ENCODE peak calls at places on chromosome 7, in ten cellular contexts. A is right cardiac atrium, T is prostate gland, K is neuronal stem cell, H is GM12878, Y is Karpas-422, B is IMR-90, X is tibial artery, P is hepatocyte, D is fibroblast of lung. N is an unnamed sample.
A peak's percentile ranks its signal among the peaks of the same experiment; 100 is the strongest.

GRCh38 chr7:99918959-99919813 is at the start of gene TRIM4:
- DNase-seq in K (peak; percentile 9), B (peak; percentile 91), A (peak; percentile 96), H (peak; percentile 77), Y (peak; percentile 98), X (peak; percentile 90), P (no peak), D (peak; percentile 95), T (peak; percentile 85), N (peak; percentile 90)

GRCh38 chr7:110010379-110010778 is 1080.5 kb upstream of the LRRN3 start:
- DNase-seq in A (no peak), H (no peak), K (no peak), X (no peak), Y (no peak), D (no peak), P (peak; percentile 31), B (no peak), T (no peak), N (no peak)

GRCh38 chr7:18421297-18422004 is 74.1 kb upstream of the HDAC9 start:
- DNase-seq in B (no peak), A (no peak), Y (no peak), K (peak; percentile 74), D (peak; percentile 26), P (no peak), T (no peak), H (no peak), X (no peak), N (peak; percentile 30)

GRCh38 chr7:98186452-98187137 is 24.6 kb upstream of the BHLHA15 start:
- DNase-seq in X (no peak), B (peak; percentile 82), Y (no peak), P (no peak), K (no peak), T (no peak), H (no peak), D (peak; percentile 87), A (no peak), N (no peak)

GRCh38 chr7:134421998-134422397 is 36.9 kb downstream of the AKR1B1 start:
- DNase-seq in P (no peak), X (no peak), A (no peak), B (no peak), D (no peak), K (no peak), T (no peak), H (no peak), Y (no peak), N (no peak)

GRCh38 chr7:154854836-154855235 is 148.1 kb downstream of the PAXIP1 start:
- DNase-seq in D (no peak), A (no peak), T (no peak), H (no peak), P (no peak), X (no peak), Y (no peak), K (no peak), B (no peak), N (no peak)

GRCh38 chr7:10239643-10240345 is 733.9 kb upstream of the PHF14 start:
- DNase-seq in K (no peak), A (no peak), D (peak; percentile 20), H (no peak), T (no peak), X (no peak), P (no peak), B (no peak), Y (no peak), N (no peak)

GRCh38 chr7:38369816-38370493 is 96.5 kb upstream of the TARP start:
- DNase-seq in T (peak; percentile 62), Y (peak; percentile 88), A (peak; percentile 93), H (no peak), D (peak; percentile 40), K (peak; percentile 83), X (peak; percentile 89), B (peak; percentile 85), P (peak; percentile 92), N (peak; percentile 66)

GRCh38 chr7:34552502-34552901 is 105.5 kb upstream of the NPSR1 start:
- DNase-seq in D (no peak), B (no peak), H (no peak), P (no peak), K (no peak), Y (no peak), T (no peak), X (no peak), A (no peak), N (no peak)

DNA sequence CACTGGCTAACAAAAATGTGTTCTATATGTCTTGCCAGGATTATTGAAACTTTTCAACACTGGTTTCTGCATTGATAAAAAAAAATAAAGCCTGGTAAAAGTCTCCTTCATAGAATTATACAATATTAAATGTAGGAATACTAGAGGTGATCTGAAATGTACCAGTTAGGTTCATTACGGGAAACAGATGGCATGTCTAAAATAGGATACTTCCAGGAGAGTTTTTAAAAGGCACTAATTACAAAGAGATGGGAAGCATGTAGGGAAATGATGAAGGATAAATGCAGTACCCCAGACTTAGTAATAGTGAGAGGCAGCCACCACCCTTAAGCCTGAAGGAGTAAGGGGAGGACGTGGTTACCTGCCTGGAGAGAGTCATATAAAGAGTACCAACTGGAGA is 107.0 kb upstream of the NPSR1 start:
- DNase-seq in Y (no peak), K (no peak), P (no peak), B (no peak), H (no peak), A (no peak), T (no peak), D (no peak), X (no peak), N (no peak)
- H3K4me1 ChIP-seq in Y (no peaks in the 10 kb centered on the region), K (no peaks in the 10 kb centered on the region), P (no peaks in the 10 kb centered on the region), B (no peaks in the 10 kb centered on the region), H (no peaks in the 10 kb centered on the region), A (no peaks in the 10 kb centered on the region), T (no peaks in the 10 kb centered on the region), D (no peaks in the 10 kb centered on the region), X (no peaks in the 10 kb centered on the region), N (no peaks in the 10 kb centered on the region)

DNA sequence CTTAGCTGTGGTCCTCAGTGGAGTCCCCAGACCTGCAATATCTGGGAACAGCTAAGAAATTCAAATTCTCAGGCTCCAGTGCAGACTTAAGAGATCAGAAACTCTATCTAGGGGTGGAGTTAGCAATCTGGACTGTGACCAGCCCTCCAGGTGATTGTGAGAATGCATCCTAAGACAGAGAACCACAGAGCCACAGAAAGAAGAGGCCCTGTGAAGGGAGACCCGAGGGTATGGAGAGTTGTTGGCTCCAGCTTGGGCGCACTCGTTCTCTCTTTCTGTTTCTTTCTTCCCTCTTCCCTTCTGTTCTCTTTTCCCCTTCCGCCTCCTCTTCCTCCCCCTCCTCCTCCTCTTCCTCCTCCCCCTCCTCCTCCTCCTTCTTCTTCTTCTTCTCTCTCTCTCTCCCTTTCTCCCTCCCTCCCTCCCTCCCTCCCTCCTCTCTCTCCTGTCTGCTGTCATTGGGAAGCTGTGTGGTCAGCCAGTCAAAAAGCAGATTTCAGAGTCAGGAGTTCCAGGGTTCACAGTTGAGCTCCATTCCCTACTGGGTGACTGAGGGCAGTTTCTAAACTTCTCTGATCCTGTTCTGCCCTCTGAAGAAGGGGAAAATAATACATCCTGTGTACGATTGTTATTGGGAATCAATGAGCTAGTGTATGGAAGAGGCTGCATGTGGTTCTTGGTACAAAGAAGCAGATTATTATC is 62.1 kb upstream of the STEAP1B start:
- DNase-seq in P (peak; percentile 62), K (no peak), X (no peak), D (peak; percentile 55), T (no peak), A (no peak), B (peak; percentile 55), Y (no peak), H (no peak), N (no peak)
- H3K27ac ChIP-seq in P (peak overlapping the region; percentile 72), K (no peak overlapping the region), X (peak overlapping the region; percentile 55), D (peak overlapping the region; percentile 51), T (no peak overlapping the region), A (peak overlapping the region; percentile 81), B (peak overlapping the region; percentile 20), Y (no peak overlapping the region), H (no peak overlapping the region), N (peak overlapping the region; percentile 65)

GRCh38 chr7:43112941-43113621 is 634 bp downstream of the HECW1 start:
- DNase-seq in Y (no peak), K (peak; percentile 67), B (peak; percentile 49), X (no peak), P (peak; percentile 73), T (peak; percentile 28), H (no peak), D (peak; percentile 68), A (peak; percentile 61), N (no peak)

GRCh38 chr7:43112088-43112940 is at the start of gene HECW1:
- DNase-seq in K (no peak), Y (no peak), A (no peak), H (no peak), P (no peak), X (no peak), B (no peak), T (no peak), D (no peak), N (no peak)

GRCh38 chr7:43113622-43114450 is 1.4 kb downstream of the HECW1 start:
- DNase-seq in Y (no peak), B (no peak), D (no peak), P (no peak), X (no peak), K (no peak), A (peak; percentile 37), T (no peak), H (no peak), N (no peak)

GRCh38 chr7:43108255-43109011 is 4.0 kb upstream of the HECW1 start:
- DNase-seq in D (peak; percentile 37), X (peak; percentile 55), B (peak; percentile 39), K (peak; percentile 64), H (peak; percentile 31), T (peak; percentile 46), Y (peak; percentile 87), P (peak; percentile 83), A (peak; percentile 79), N (peak; percentile 27)

DNA sequence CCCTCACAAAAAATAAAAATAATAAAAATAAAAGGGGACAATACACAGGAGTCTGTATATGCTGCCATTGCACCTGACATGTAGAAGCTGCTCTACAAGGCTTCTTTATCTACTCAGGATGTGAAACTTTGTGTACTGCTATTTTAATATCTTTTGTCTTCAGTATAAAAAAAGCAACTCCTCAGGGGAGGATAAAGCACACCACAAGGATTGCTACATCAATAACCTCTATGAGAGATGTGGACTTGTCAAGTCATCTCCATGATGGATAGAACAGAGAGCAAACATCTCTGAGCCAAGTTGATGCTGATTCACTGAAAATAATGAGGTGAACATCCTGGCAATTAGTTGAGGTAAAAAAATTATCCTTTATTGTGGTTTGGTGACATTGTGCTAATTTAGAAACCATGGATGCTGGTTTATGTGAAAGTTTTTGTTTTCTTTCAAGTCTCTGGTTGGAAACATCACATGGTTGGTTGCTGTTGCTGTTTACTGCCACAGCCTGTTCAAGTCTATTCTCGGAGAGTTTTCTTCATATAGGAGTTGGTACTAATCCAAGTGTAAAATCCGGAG is 1.6 kb upstream of the HECW1 start:
- DNase-seq in T (no peak), H (no peak), X (no peak), P (no peak), Y (no peak), D (no peak), A (no peak), B (no peak), K (no peak), N (no peak)
- H3K4me1 ChIP-seq in T (no peaks in the 10 kb centered on the region), H (no peaks in the 10 kb centered on the region), X (no peaks in the 10 kb centered on the region), P (peaks cover 15% of the 10 kb centered on the region), Y (no peaks in the 10 kb centered on the region), D (peaks cover 3% of the 10 kb centered on the region), A (no peaks in the 10 kb centered on the region), B (peaks cover 4% of the 10 kb centered on the region), K (peaks cover 16% of the 10 kb centered on the region), N (no peaks in the 10 kb centered on the region)

DNA sequence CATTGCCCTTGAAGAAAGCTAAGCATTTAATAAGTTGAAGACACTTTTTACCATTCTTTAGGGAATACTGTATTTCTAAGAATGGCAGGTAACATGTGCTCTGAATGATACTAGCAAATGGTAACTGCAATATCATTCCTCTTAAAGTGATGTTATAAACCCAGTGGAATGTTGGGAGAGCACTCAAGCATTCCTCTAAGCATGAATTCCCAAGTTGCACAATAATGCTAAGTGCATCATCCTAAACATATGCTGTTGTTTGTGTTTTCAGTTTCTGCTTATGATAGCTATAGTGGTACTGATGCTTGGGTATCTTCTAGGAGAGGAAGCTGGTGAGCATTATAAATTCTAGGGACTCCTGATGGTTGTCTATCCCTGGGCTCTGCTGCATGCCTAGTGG is 673.9 kb downstream of the PHTF2 start:
- DNase-seq in Y (no peak), T (no peak), H (no peak), K (no peak), B (peak; percentile 93), D (peak; percentile 66), A (no peak), P (no peak), X (no peak), N (no peak)
- H3K27ac ChIP-seq in Y (no peak overlapping the region), T (no peak overlapping the region), H (no peak overlapping the region), K (no peak overlapping the region), B (peak overlapping the region; percentile 36), D (no peak overlapping the region), A (no peak overlapping the region), P (no peak overlapping the region), X (peak overlapping the region; percentile 76), N (no peak overlapping the region)